ENCODE peak calls at places on chromosome 9, in four cellular contexts. C is AML-193; F is hypothalamus; W is stimulated activated CD8-positive, alpha-beta memory T cell treated with anti-CD3 and anti-CD28 coated beads, Interleukin-7, amount 100 ng/mL, for 1 hour. T is an unnamed sample.

GRCh38 chr9:115034801-115035200 is 83.2 kb downstream of the TNC start:
- DNase-seq in C (no peak), F (no peak), W (no peak), T (no peak)

GRCh38 chr9:89234186-89234585 is 55.6 kb upstream of the SHC3 start:
- DNase-seq in W (no peak), C (no peak), F (no peak), T (no peak)

GRCh38 chr9:129435996-129436676 is 184.8 kb downstream of the C9orf50 start:
- DNase-seq in C (no peak), W (no peak), F (no peak), T (no peak)

GRCh38 chr9:93307468-93308157 is 123.7 kb downstream of the WNK2 start:
- DNase-seq in F (no peak), C (no peak), W (no peak), T (no peak)

GRCh38 chr9:5582835-5583195 is 46.1 kb upstream of the RIC1 start:
- DNase-seq in W (no peak), F (peak), C (no peak), T (no peak)

GRCh38 chr9:12640866-12641636 is 52.1 kb upstream of the TYRP1 start:
- DNase-seq in W (no peak), F (no peak), C (no peak), T (no peak)

GRCh38 chr9:20625003-20625349 is 2.7 kb upstream of the MLLT3 start:
- DNase-seq in F (no peak), C (no peak), W (no peak), T (no peak)

GRCh38 chr9:21624675-21625477 is 142.8 kb upstream of the IFNE start:
- DNase-seq in C (no peak), W (no peak), F (no peak), T (no peak)

GRCh38 chr9:124098141-124098905 is 86.8 kb downstream of the LHX2 start:
- DNase-seq in F (no peak), W (no peak), C (no peak), T (no peak)

GRCh38 chr9:93916358-93916757 is 38.8 kb downstream of the BARX1 start:
- DNase-seq in W (no peak), F (no peak), C (no peak), T (no peak)

GRCh38 chr9:76691761-76692313 is 72.4 kb upstream of the PCA3 start:
- DNase-seq in W (no peak), C (no peak), F (peak), T (peak)

GRCh38 chr9:13750061-13750460 is 470.6 kb upstream of the MPDZ start:
- DNase-seq in W (no peak), F (no peak), C (no peak), T (no peak)

GRCh38 chr9:93143830-93144530 is 9.9 kb upstream of the NINJ1 start:
- DNase-seq in W (no peak), F (peak), C (no peak), T (no peak)

GRCh38 chr9:72704688-72705375 is 183.4 kb downstream of the TMC1 start:
- DNase-seq in F (no peak), W (no peak), C (no peak), T (no peak)

GRCh38 chr9:119501374-119501773 is 132.1 kb upstream of the BRINP1 start:
- DNase-seq in F (no peak), C (no peak), W (no peak), T (no peak)

GRCh38 chr9:29397148-29397547 is 1823.9 kb upstream of the C9orf72 start:
- DNase-seq in F (no peak), W (no peak), C (no peak), T (no peak)

GRCh38 chr9:87596862-87597261 is 99.2 kb downstream of the DAPK1 start:
- DNase-seq in C (no peak), W (no peak), F (no peak), T (no peak)

GRCh38 chr9:93105620-93106019 is 9.6 kb downstream of the CARD19 start:
- DNase-seq in W (no peak), F (no peak), C (no peak), T (no peak)

GRCh38 chr9:117153021-117153420 is 261.8 kb downstream of the ASTN2 start:
- DNase-seq in W (no peak), F (no peak), C (no peak), T (no peak)

GRCh38 chr9:131011274-131012022 is 2.5 kb downstream of the LAMC3 start:
- DNase-seq in W (no peak), C (no peak), F (no peak), T (no peak)

GRCh38 chr9:91847576-91847975 is 102.5 kb downstream of the ROR2 start:
- DNase-seq in C (no peak), W (no peak), F (no peak), T (no peak)

GRCh38 chr9:100879884-100880283 is 148.6 kb upstream of the PLPPR1 start:
- DNase-seq in F (no peak), W (no peak), C (no peak), T (no peak)

GRCh38 chr9:128920381-128921058 is at the start of gene PHYHD1:
- DNase-seq in C (no peak), W (no peak), F (peak), T (no peak)

GRCh38 chr9:130629443-130630090 is 34.8 kb upstream of the PRDM12 start:
- DNase-seq in F (no peak), W (no peak), C (no peak), T (no peak)

GRCh38 chr9:123834907-123835562 is 94.9 kb downstream of the DENND1A start:
- DNase-seq in F (no peak), W (no peak), C (peak), T (no peak)

GRCh38 chr9:122132539-122132938 is 27.0 kb downstream of the NDUFA8 start:
- DNase-seq in W (no peak), C (no peak), F (no peak), T (no peak)

GRCh38 chr9:115106642-115107041 is 11.3 kb downstream of the TNC start:
- DNase-seq in W (no peak), C (no peak), F (no peak), T (no peak)

GRCh38 chr9:116435706-116436105 is 251.4 kb upstream of the TRIM32 start:
- DNase-seq in C (no peak), F (no peak), W (no peak), T (no peak)

GRCh38 chr9:114742947-114743346 is 61.0 kb upstream of the TEX48 start:
- DNase-seq in W (no peak), C (no peak), F (no peak), T (no peak)

GRCh38 chr9:128275198-128276007 is at the start of gene GOLGA2:
- DNase-seq in W (no peak), F (no peak), C (no peak), T (no peak)

GRCh38 chr9:76401580-76402354 is 7.5 kb upstream of the RFK start:
- DNase-seq in C (no peak), W (no peak), F (no peak), T (no peak)

GRCh38 chr9:87115790-87116189 is 168.5 kb upstream of the GAS1 start:
- DNase-seq in F (no peak), C (no peak), W (no peak), T (no peak)

GRCh38 chr9:130768265-130768664 is 66.8 kb upstream of the ABL1 start:
- DNase-seq in W (no peak), F (peak), C (peak), T (no peak)

GRCh38 chr9:21994996-21995651 is 533 bp downstream of the CDKN2B-AS1 start:
- DNase-seq in W (no peak), C (peak), F (peak), T (no peak)

GRCh38 chr9:128892223-128892892 is 10.4 kb downstream of the LRRC8A start:
- DNase-seq in F (peak), W (no peak), C (no peak), T (no peak)

GRCh38 chr9:76459691-76460635 is 981 bp downstream of the GCNT1 start:
- DNase-seq in C (peak), F (peak), W (no peak), T (peak)

GRCh38 chr9:95552241-95552640 is 35.5 kb upstream of the PTCH1 start:
- DNase-seq in W (no peak), F (no peak), C (no peak), T (no peak)

GRCh38 chr9:128908372-128908771 is 12.4 kb upstream of the PHYHD1 start:
- DNase-seq in C (no peak), W (no peak), F (no peak), T (no peak)